ENCODE peak calls at places on chromosomes 3 and 15, in seven cellular contexts. I is cardiac fibroblast, S is RWPE1, Y is ascending aorta, Z is B cell, K is IMR-90, T is stomach. P is an unnamed sample.

GRCh38 chr3:177776656-177777055 is 579.4 kb upstream of the TBL1XR1 start:
- DNase-seq in I (peak; percentile 85), S (peak; percentile 64), Y (no peak), Z (no peak), K (peak; percentile 80), T (no peak), P (no peak)

GRCh38 chr15:87267798-87268197 is 988.7 kb downstream of the NTRK3 start:
- DNase-seq in I (peak; percentile 94), S (peak; percentile 72), Y (no peak), Z (no peak), K (peak; percentile 36), T (no peak), P (no peak)

GRCh38 chr3:109685084-109686079 is 348.0 kb upstream of the DPPA4 start:
- DNase-seq in I (peak; percentile 99), S (peak; percentile 85), Y (peak; percentile 98), Z (no peak), K (peak; percentile 99), T (peak; percentile 81), P (no peak)

GRCh38 chr3:134885877-134886621 is 91.0 kb downstream of the EPHB1 start:
- DNase-seq in I (no peak), S (no peak), Y (no peak), Z (no peak), K (no peak), T (no peak), P (no peak)

GRCh38 chr3:124793054-124793740 is 62.9 kb downstream of the UMPS start:
- DNase-seq in I (peak; percentile 26), S (peak; percentile 90), Y (no peak), Z (no peak), K (no peak), T (no peak), P (no peak)

GRCh38 chr15:60469893-60470641 is 8.9 kb downstream of the ICE2 start:
- DNase-seq in I (peak; percentile 41), S (no peak), Y (no peak), Z (no peak), K (peak; percentile 14), T (no peak), P (no peak)

GRCh38 chr3:171784387-171784786 is 25.9 kb downstream of the PLD1 start:
- DNase-seq in I (no peak), S (no peak), Y (no peak), Z (no peak), K (no peak), T (no peak), P (no peak)

GRCh38 chr3:184168363-184169120 is 6.1 kb upstream of the AP2M1 start:
- DNase-seq in I (peak; percentile 81), S (peak; percentile 59), Y (no peak), Z (no peak), K (peak; percentile 84), T (no peak), P (no peak)

GRCh38 chr3:128415773-128416577 is 50.7 kb downstream of the DNAJB8 start:
- DNase-seq in I (no peak), S (no peak), Y (no peak), Z (no peak), K (no peak), T (no peak), P (no peak)

GRCh38 chr3:125072749-125073404 is 17.1 kb upstream of the HEG1 start:
- DNase-seq in I (no peak), S (no peak), Y (no peak), Z (no peak), K (no peak), T (no peak), P (no peak)

GRCh38 chr3:56413911-56414310 is 54.4 kb downstream of the ERC2 start:
- DNase-seq in I (no peak), S (no peak), Y (no peak), Z (no peak), K (no peak), T (no peak), P (no peak)

GRCh38 chr3:137438561-137438960 is 325.6 kb upstream of the SOX14 start:
- DNase-seq in I (no peak), S (no peak), Y (no peak), Z (no peak), K (no peak), T (no peak), P (no peak)

DNA sequence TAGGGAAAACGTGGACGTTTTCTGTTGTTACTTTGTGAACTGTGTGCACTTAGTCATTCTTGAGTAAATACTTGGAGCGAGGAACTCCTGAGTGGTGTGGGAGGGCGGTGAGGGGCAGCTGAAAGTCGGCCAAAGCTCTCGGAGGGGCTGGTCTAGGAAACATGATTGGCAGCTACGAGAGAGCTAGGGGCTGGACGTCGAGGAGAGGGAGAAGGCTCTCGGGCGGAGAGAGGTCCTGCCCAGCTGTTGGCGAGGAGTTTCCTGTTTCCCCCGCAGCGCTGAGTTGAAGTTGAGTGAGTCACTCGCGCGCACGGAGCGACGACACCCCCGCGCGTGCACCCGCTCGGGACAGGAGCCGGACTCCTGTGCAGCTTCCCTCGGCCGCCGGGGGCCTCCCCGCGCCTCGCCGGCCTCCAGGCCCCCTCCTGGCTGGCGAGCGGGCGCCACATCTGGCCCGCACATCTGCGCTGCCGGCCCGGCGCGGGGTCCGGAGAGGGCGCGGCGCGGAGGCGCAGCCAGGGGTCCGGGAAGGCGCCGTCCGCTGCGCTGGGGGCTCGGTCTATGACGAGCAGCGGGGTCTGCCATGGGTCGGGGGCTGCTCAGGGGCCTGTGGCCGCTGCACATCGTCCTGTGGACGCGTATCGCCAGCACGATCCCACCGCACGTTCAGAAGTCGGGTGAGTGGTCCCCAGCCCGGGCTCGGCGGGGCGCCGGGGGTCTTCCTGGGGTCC is at the start of gene TGFBR2:
- DNase-seq in I (peak; percentile 100), S (peak; percentile 91), Y (peak; percentile 97), Z (peak; percentile 85), K (peak; percentile 99), T (peak; percentile 95), P (peak; percentile 54)
- TF ChIP-seq CTCF in I (no peak), S (peak; percentile 31), Y (peak; percentile 41), Z (no peak), K (peak; percentile 39), T (no peak), P (no peak)

DNA sequence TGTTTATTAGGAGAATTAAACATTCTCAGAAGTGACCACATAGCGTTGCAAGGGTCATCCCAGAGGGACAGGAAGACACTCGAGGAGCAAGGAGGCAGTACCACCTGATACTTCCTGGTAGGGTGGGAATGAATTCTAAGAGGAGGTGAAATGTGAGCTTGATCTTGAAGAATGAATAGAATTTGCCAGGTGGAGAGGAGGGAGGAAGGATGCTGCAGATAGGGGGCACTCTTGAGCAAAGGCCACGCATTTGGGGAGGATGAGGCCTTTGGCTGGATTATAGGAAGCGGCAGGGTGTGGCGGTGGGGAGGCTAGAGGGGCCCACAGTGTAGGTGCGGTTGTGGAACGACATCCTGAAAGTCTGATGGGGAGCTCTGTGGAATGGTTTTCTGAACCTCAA is 33.5 kb downstream of the CHCHD6 start:
- DNase-seq in I (no peak), S (no peak), Y (no peak), Z (no peak), K (no peak), T (no peak), P (no peak)
- TF ChIP-seq CTCF in I (peak; percentile 27), S (no peak), Y (no peak), Z (no peak), K (no peak), T (no peak), P (no peak)

GRCh38 chr3:156460206-156460609 is 94.7 kb downstream of the SSR3 start:
- DNase-seq in I (no peak), S (no peak), Y (no peak), Z (no peak), K (no peak), T (no peak), P (no peak)

GRCh38 chr3:156456771-156457224 is 98.1 kb downstream of the SSR3 start:
- DNase-seq in I (no peak), S (no peak), Y (peak; percentile 67), Z (no peak), K (peak; percentile 13), T (no peak), P (no peak)

GRCh38 chr3:156459434-156459833 is 95.5 kb downstream of the SSR3 start:
- DNase-seq in I (no peak), S (no peak), Y (peak; percentile 76), Z (no peak), K (no peak), T (no peak), P (no peak)

GRCh38 chr3:156449712-156450574 is 105.0 kb downstream of the SSR3 start:
- DNase-seq in I (peak; percentile 62), S (peak; percentile 46), Y (no peak), Z (no peak), K (peak; percentile 30), T (no peak), P (no peak)

DNA sequence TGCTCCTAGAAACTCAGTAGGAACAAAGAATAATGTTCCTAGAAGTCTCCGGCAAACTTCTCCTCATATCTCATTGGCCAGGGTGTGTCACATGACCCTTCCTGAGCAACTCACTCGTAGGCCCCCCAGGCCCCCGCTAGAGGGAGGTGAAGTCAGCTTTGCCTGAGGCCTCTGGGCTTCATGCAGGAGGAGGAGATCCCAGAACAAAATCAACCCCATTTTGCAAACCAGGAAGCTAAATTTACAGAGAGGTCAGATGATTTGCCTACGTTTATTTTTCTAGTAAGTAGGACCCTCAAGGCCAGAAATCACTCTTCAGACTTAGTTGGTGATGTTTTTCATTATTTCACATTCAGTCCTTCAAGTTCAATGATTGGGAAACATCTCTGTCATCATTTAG is 99.1 kb downstream of the SSR3 start:
- DNase-seq in I (no peak), S (no peak), Y (no peak), Z (no peak), K (no peak), T (no peak), P (no peak)
- TF ChIP-seq CTCF in I (no peak), S (no peak), Y (no peak), Z (no peak), K (no peak), T (no peak), P (no peak)

GRCh38 chr15:84981711-84982300 is at the start of gene PDE8A:
- DNase-seq in I (no peak), S (peak; percentile 34), Y (peak; percentile 79), Z (peak; percentile 75), K (peak; percentile 31), T (peak; percentile 60), P (peak; percentile 45)
- TF ChIP-seq CTCF in I (no peak), S (no peak), Y (peak; percentile 29), Z (no peak), K (no peak), T (no peak), P (no peak)

GRCh38 chr3:152374260-152374990 is 105.7 kb downstream of the MBNL1 start:
- DNase-seq in I (peak; percentile 44), S (no peak), Y (no peak), Z (no peak), K (no peak), T (no peak), P (no peak)
- TF ChIP-seq CTCF in I (no peak), S (no peak), Y (no peak), Z (no peak), K (peak; percentile 2), T (no peak), P (no peak)

P was measured in glutamatergic neuron.